ENCODE peak calls at places on chromosomes 6 and 20, in seven cellular contexts. B is occipital lobe, X is nucleus accumbens, C is pons, N is ELR, S is HEK293T, R is nephron progenitor cell. H is an unnamed sample.

GRCh38 chr6:165895421-165896165 is 232.6 kb upstream of the PDE10A start:
- DNase-seq in X (no peak), C (no peak), S (no peak), B (no peak), R (no peak), N (no peak), H (no peak)

GRCh38 chr20:25252686-25253421 is 5.0 kb downstream of the PYGB start:
- DNase-seq in B (no peak), R (no peak), C (no peak), S (no peak), X (no peak), N (no peak), H (no peak)

GRCh38 chr20:52105045-52105572 is 86.5 kb downstream of the ZFP64 start:
- DNase-seq in S (peak; percentile 76), B (no peak), X (no peak), C (no peak), N (peak; percentile 72), R (peak; percentile 80), H (no peak)

GRCh38 chr20:330233-331149 is 5.1 kb downstream of the SOX12 start:
- DNase-seq in B (peak; percentile 26), X (peak; percentile 29), R (peak; percentile 58), N (peak; percentile 83), C (peak; percentile 78), S (peak; percentile 68), H (no peak)

GRCh38 chr20:32336918-32337347 is 21.2 kb upstream of the ASXL1 start:
- DNase-seq in X (no peak), C (peak; percentile 32), N (peak; percentile 71), S (peak; percentile 33), B (no peak), R (no peak), H (no peak)

GRCh38 chr6:21953831-21954801 is 342.7 kb downstream of the PRL start:
- DNase-seq in S (peak; percentile 55), N (peak; percentile 11), R (peak; percentile 25), X (no peak), C (peak; percentile 49), B (no peak), H (no peak)

GRCh38 chr6:118283759-118284158 is 264.3 kb upstream of the PLN start:
- DNase-seq in B (no peak), N (peak; percentile 82), C (peak; percentile 65), X (no peak), S (peak; percentile 57), R (peak; percentile 26), H (peak; percentile 49)

GRCh38 chr6:47073125-47074110 is 31.3 kb upstream of the ADGRF1 start:
- DNase-seq in B (no peak), R (no peak), N (peak; percentile 44), S (peak; percentile 37), C (no peak), X (no peak), H (no peak)

GRCh38 chr20:35093245-35093884 is 758 bp upstream of the TRPC4AP start:
- DNase-seq in X (no peak), B (no peak), C (no peak), S (no peak), N (peak; percentile 88), R (no peak), H (no peak)

H was measured in NCI-H774.